ENCODE peak calls at places on chromosome 16, in nine cellular contexts. One of them, this sample, is unnamed.

GRCh38 chr16:71282943-71283342 is 6.3 kb downstream of the CMTR2 start:
- DNase-seq in heart right ventricle: no peak
- DNase-seq in lower lobe of right lung: no peak
- DNase-seq in endothelial cell of umbilical vein: peak
- DNase-seq in pancreas: no peak
- DNase-seq in fibroblast of lung: no peak
- DNase-seq in GM12864: no peak
- DNase-seq in aorta: no peak
- DNase-seq in OCI-LY7: no peak
- DNase-seq in this sample: no peak

GRCh38 chr16:46621902-46622676 is 910 bp upstream of the SHCBP1 start:
- DNase-seq in heart right ventricle: no peak
- DNase-seq in fibroblast of lung: no peak
- DNase-seq in GM12864: no peak
- DNase-seq in lower lobe of right lung: no peak
- DNase-seq in OCI-LY7: no peak
- DNase-seq in endothelial cell of umbilical vein: no peak
- DNase-seq in aorta: no peak
- DNase-seq in pancreas: no peak
- DNase-seq in this sample: no peak

GRCh38 chr16:84773312-84773711 is 46.5 kb upstream of the CRISPLD2 start:
- DNase-seq in OCI-LY7: no peak
- DNase-seq in fibroblast of lung: no peak
- DNase-seq in aorta: no peak
- DNase-seq in GM12864: no peak
- DNase-seq in heart right ventricle: no peak
- DNase-seq in lower lobe of right lung: no peak
- DNase-seq in pancreas: no peak
- DNase-seq in endothelial cell of umbilical vein: no peak
- DNase-seq in this sample: no peak

GRCh38 chr16:48617711-48618148 is 7.8 kb upstream of the N4BP1 start:
- DNase-seq in aorta: no peak
- DNase-seq in fibroblast of lung: peak
- DNase-seq in lower lobe of right lung: peak
- DNase-seq in OCI-LY7: no peak
- DNase-seq in pancreas: no peak
- DNase-seq in GM12864: no peak
- DNase-seq in heart right ventricle: peak
- DNase-seq in endothelial cell of umbilical vein: peak
- DNase-seq in this sample: no peak

GRCh38 chr16:89759742-89760366 is 38.5 kb downstream of the ZNF276 start:
- DNase-seq in fibroblast of lung: no peak
- DNase-seq in pancreas: no peak
- DNase-seq in GM12864: no peak
- DNase-seq in aorta: no peak
- DNase-seq in OCI-LY7: no peak
- DNase-seq in lower lobe of right lung: no peak
- DNase-seq in endothelial cell of umbilical vein: no peak
- DNase-seq in heart right ventricle: no peak
- DNase-seq in this sample: no peak

GRCh38 chr16:83926726-83927397 is 26.2 kb upstream of the OSGIN1 start:
- DNase-seq in heart right ventricle: peak
- DNase-seq in endothelial cell of umbilical vein: peak
- DNase-seq in GM12864: no peak
- DNase-seq in fibroblast of lung: peak
- DNase-seq in lower lobe of right lung: peak
- DNase-seq in pancreas: peak
- DNase-seq in OCI-LY7: peak
- DNase-seq in aorta: peak
- DNase-seq in this sample: peak

GRCh38 chr16:70548936-70549335 is 25.3 kb downstream of the SF3B3 start:
- DNase-seq in heart right ventricle: no peak
- DNase-seq in lower lobe of right lung: no peak
- DNase-seq in pancreas: no peak
- DNase-seq in GM12864: no peak
- DNase-seq in fibroblast of lung: no peak
- DNase-seq in OCI-LY7: no peak
- DNase-seq in aorta: no peak
- DNase-seq in endothelial cell of umbilical vein: no peak
- DNase-seq in this sample: no peak

GRCh38 chr16:50519001-50519400 is 29.2 kb upstream of the NKD1 start:
- DNase-seq in heart right ventricle: no peak
- DNase-seq in lower lobe of right lung: no peak
- DNase-seq in OCI-LY7: no peak
- DNase-seq in aorta: no peak
- DNase-seq in fibroblast of lung: no peak
- DNase-seq in endothelial cell of umbilical vein: no peak
- DNase-seq in pancreas: no peak
- DNase-seq in GM12864: no peak
- DNase-seq in this sample: no peak

GRCh38 chr16:87855852-87856715 is 13.2 kb downstream of the SLC7A5 start:
- DNase-seq in OCI-LY7: peak
- DNase-seq in lower lobe of right lung: peak
- DNase-seq in pancreas: peak
- DNase-seq in fibroblast of lung: peak
- DNase-seq in endothelial cell of umbilical vein: no peak
- DNase-seq in heart right ventricle: peak
- DNase-seq in aorta: no peak
- DNase-seq in GM12864: no peak
- DNase-seq in this sample: no peak

GRCh38 chr16:87931504-87931903 is 4.8 kb downstream of the CA5A start:
- DNase-seq in lower lobe of right lung: no peak
- DNase-seq in fibroblast of lung: peak
- DNase-seq in OCI-LY7: no peak
- DNase-seq in GM12864: no peak
- DNase-seq in aorta: no peak
- DNase-seq in pancreas: no peak
- DNase-seq in endothelial cell of umbilical vein: no peak
- DNase-seq in heart right ventricle: no peak
- DNase-seq in this sample: no peak

GRCh38 chr16:87822571-87822970 is 46.7 kb downstream of the SLC7A5 start:
- DNase-seq in OCI-LY7: no peak
- DNase-seq in fibroblast of lung: no peak
- DNase-seq in aorta: no peak
- DNase-seq in heart right ventricle: no peak
- DNase-seq in lower lobe of right lung: no peak
- DNase-seq in pancreas: no peak
- DNase-seq in GM12864: no peak
- DNase-seq in endothelial cell of umbilical vein: no peak
- DNase-seq in this sample: no peak

GRCh38 chr16:10009691-10010090 is 172.5 kb downstream of the GRIN2A start:
- DNase-seq in aorta: no peak
- DNase-seq in lower lobe of right lung: no peak
- DNase-seq in GM12864: no peak
- DNase-seq in endothelial cell of umbilical vein: no peak
- DNase-seq in fibroblast of lung: no peak
- DNase-seq in pancreas: no peak
- DNase-seq in heart right ventricle: no peak
- DNase-seq in OCI-LY7: no peak
- DNase-seq in this sample: no peak

GRCh38 chr16:12536412-12536746 is 267.3 kb downstream of the CPPED1 start:
- DNase-seq in aorta: no peak
- DNase-seq in endothelial cell of umbilical vein: no peak
- DNase-seq in fibroblast of lung: no peak
- DNase-seq in pancreas: no peak
- DNase-seq in OCI-LY7: no peak
- DNase-seq in lower lobe of right lung: no peak
- DNase-seq in GM12864: no peak
- DNase-seq in heart right ventricle: no peak
- DNase-seq in this sample: no peak

GRCh38 chr16:73071131-73071940 is 23.4 kb upstream of the ZFHX3 start:
- DNase-seq in endothelial cell of umbilical vein: peak
- DNase-seq in GM12864: no peak
- DNase-seq in aorta: peak
- DNase-seq in heart right ventricle: no peak
- DNase-seq in pancreas: peak
- DNase-seq in lower lobe of right lung: peak
- DNase-seq in OCI-LY7: no peak
- DNase-seq in fibroblast of lung: peak
- DNase-seq in this sample: no peak

GRCh38 chr16:70746040-70746707 is 54.8 kb downstream of the VAC14 start:
- DNase-seq in pancreas: peak
- DNase-seq in GM12864: no peak
- DNase-seq in OCI-LY7: no peak
- DNase-seq in heart right ventricle: peak
- DNase-seq in aorta: peak
- DNase-seq in endothelial cell of umbilical vein: peak
- DNase-seq in lower lobe of right lung: peak
- DNase-seq in fibroblast of lung: peak
- DNase-seq in this sample: no peak

GRCh38 chr16:82317411-82318168 is 147.6 kb upstream of the MPHOSPH6 start:
- DNase-seq in heart right ventricle: no peak
- DNase-seq in lower lobe of right lung: no peak
- DNase-seq in OCI-LY7: no peak
- DNase-seq in pancreas: no peak
- DNase-seq in GM12864: no peak
- DNase-seq in endothelial cell of umbilical vein: no peak
- DNase-seq in fibroblast of lung: peak
- DNase-seq in aorta: no peak
- DNase-seq in this sample: no peak

GRCh38 chr16:11032922-11033291 is 88.5 kb downstream of the CLEC16A start:
- DNase-seq in heart right ventricle: peak
- DNase-seq in aorta: no peak
- DNase-seq in endothelial cell of umbilical vein: no peak
- DNase-seq in OCI-LY7: no peak
- DNase-seq in lower lobe of right lung: no peak
- DNase-seq in pancreas: peak
- DNase-seq in GM12864: no peak
- DNase-seq in fibroblast of lung: peak
- DNase-seq in this sample: no peak

GRCh38 chr16:28495098-28495793 is 803 bp downstream of the APOBR start:
- DNase-seq in lower lobe of right lung: no peak
- DNase-seq in aorta: no peak
- DNase-seq in pancreas: no peak
- DNase-seq in fibroblast of lung: no peak
- DNase-seq in GM12864: no peak
- DNase-seq in heart right ventricle: no peak
- DNase-seq in endothelial cell of umbilical vein: no peak
- DNase-seq in OCI-LY7: no peak
- DNase-seq in this sample: no peak

GRCh38 chr16:67185003-67185865 is 1.5 kb upstream of the MATCAP1 start:
- DNase-seq in OCI-LY7: peak
- DNase-seq in endothelial cell of umbilical vein: peak
- DNase-seq in lower lobe of right lung: peak
- DNase-seq in pancreas: peak
- DNase-seq in aorta: peak
- DNase-seq in fibroblast of lung: peak
- DNase-seq in heart right ventricle: peak
- DNase-seq in GM12864: no peak
- DNase-seq in this sample: peak
- H3K4me3 ChIP-seq in OCI-LY7: no peak
- H3K4me3 ChIP-seq in endothelial cell of umbilical vein: no peak
- H3K4me3 ChIP-seq in lower lobe of right lung: peak
- H3K4me3 ChIP-seq in pancreas: peak
- H3K4me3 ChIP-seq in aorta: no peak
- H3K4me3 ChIP-seq in fibroblast of lung: no peak
- H3K4me3 ChIP-seq in heart right ventricle: peak
- H3K4me3 ChIP-seq in GM12864: no peak
- H3K4me3 ChIP-seq in this sample: no peak

GRCh38 chr16:57620316-57621231 is 7.9 kb upstream of the ADGRG1 start:
- DNase-seq in endothelial cell of umbilical vein: no peak
- DNase-seq in OCI-LY7: no peak
- DNase-seq in aorta: peak
- DNase-seq in GM12864: no peak
- DNase-seq in lower lobe of right lung: peak
- DNase-seq in fibroblast of lung: no peak
- DNase-seq in pancreas: peak
- DNase-seq in heart right ventricle: no peak
- DNase-seq in this sample: no peak
- H3K4me3 ChIP-seq in endothelial cell of umbilical vein: no peak
- H3K4me3 ChIP-seq in OCI-LY7: no peak
- H3K4me3 ChIP-seq in aorta: no peak
- H3K4me3 ChIP-seq in GM12864: no peak
- H3K4me3 ChIP-seq in lower lobe of right lung: peak
- H3K4me3 ChIP-seq in fibroblast of lung: no peak
- H3K4me3 ChIP-seq in pancreas: peak
- H3K4me3 ChIP-seq in heart right ventricle: no peak
- H3K4me3 ChIP-seq in this sample: no peak

GRCh38 chr16:1936945-1937479 is 6.0 kb downstream of the MSRB1 start:
- DNase-seq in endothelial cell of umbilical vein: no peak
- DNase-seq in GM12864: no peak
- DNase-seq in fibroblast of lung: no peak
- DNase-seq in pancreas: no peak
- DNase-seq in heart right ventricle: no peak
- DNase-seq in lower lobe of right lung: no peak
- DNase-seq in OCI-LY7: no peak
- DNase-seq in aorta: peak
- DNase-seq in this sample: no peak

GRCh38 chr16:1938910-1939309 is 4.1 kb downstream of the MSRB1 start:
- DNase-seq in lower lobe of right lung: no peak
- DNase-seq in fibroblast of lung: no peak
- DNase-seq in OCI-LY7: no peak
- DNase-seq in heart right ventricle: no peak
- DNase-seq in aorta: peak
- DNase-seq in pancreas: no peak
- DNase-seq in endothelial cell of umbilical vein: no peak
- DNase-seq in GM12864: no peak
- DNase-seq in this sample: no peak

GRCh38 chr16:1940273-1941161 is 2.5 kb downstream of the MSRB1 start:
- DNase-seq in heart right ventricle: no peak
- DNase-seq in aorta: peak
- DNase-seq in GM12864: no peak
- DNase-seq in fibroblast of lung: no peak
- DNase-seq in endothelial cell of umbilical vein: no peak
- DNase-seq in lower lobe of right lung: no peak
- DNase-seq in OCI-LY7: no peak
- DNase-seq in pancreas: peak
- DNase-seq in this sample: no peak

GRCh38 chr16:1941162-1941923 is 1.7 kb downstream of the MSRB1 start:
- DNase-seq in pancreas: peak
- DNase-seq in aorta: peak
- DNase-seq in lower lobe of right lung: no peak
- DNase-seq in endothelial cell of umbilical vein: no peak
- DNase-seq in OCI-LY7: peak
- DNase-seq in heart right ventricle: no peak
- DNase-seq in fibroblast of lung: peak
- DNase-seq in GM12864: no peak
- DNase-seq in this sample: no peak

DNA sequence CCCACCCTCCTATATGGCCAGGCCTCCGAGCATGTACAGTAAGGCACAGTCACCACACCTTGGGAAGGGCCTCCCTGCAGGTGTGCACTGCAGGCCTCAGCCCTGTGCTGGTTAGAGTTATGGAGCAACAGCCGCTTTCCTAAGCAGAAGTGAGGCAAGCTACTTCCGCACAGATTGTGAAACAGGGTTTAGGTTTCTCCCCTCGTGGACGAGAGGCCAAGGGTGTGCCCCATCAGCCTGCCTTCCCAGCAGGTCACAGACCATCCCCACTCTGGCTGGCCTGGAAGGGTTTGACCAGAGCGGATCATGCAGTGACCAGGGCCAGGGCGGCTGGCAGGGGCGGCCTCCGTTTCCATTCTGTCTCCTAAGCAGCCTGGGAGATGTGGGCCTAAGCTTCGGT is 4.7 kb downstream of the MSRB1 start:
- DNase-seq in heart right ventricle: no peak
- DNase-seq in aorta: peak
- DNase-seq in lower lobe of right lung: peak
- DNase-seq in endothelial cell of umbilical vein: no peak
- DNase-seq in pancreas: no peak
- DNase-seq in GM12864: no peak
- DNase-seq in OCI-LY7: no peak
- DNase-seq in fibroblast of lung: no peak
- DNase-seq in this sample: no peak
- H3K4me3 ChIP-seq in heart right ventricle: no peak
- H3K4me3 ChIP-seq in aorta: no peak
- H3K4me3 ChIP-seq in lower lobe of right lung: no peak
- H3K4me3 ChIP-seq in endothelial cell of umbilical vein: no peak
- H3K4me3 ChIP-seq in pancreas: no peak
- H3K4me3 ChIP-seq in GM12864: no peak
- H3K4me3 ChIP-seq in OCI-LY7: no peak
- H3K4me3 ChIP-seq in fibroblast of lung: no peak
- H3K4me3 ChIP-seq in this sample: no peak

GRCh38 chr16:4612474-4612931 is 2.2 kb downstream of the UBALD1 start:
- DNase-seq in GM12864: no peak
- DNase-seq in lower lobe of right lung: no peak
- DNase-seq in endothelial cell of umbilical vein: no peak
- DNase-seq in heart right ventricle: no peak
- DNase-seq in fibroblast of lung: no peak
- DNase-seq in OCI-LY7: peak
- DNase-seq in aorta: peak
- DNase-seq in pancreas: no peak
- DNase-seq in this sample: peak
- H3K4me3 ChIP-seq in GM12864: no peak
- H3K4me3 ChIP-seq in lower lobe of right lung: no peak
- H3K4me3 ChIP-seq in endothelial cell of umbilical vein: no peak
- H3K4me3 ChIP-seq in heart right ventricle: no peak
- H3K4me3 ChIP-seq in fibroblast of lung: no peak
- H3K4me3 ChIP-seq in OCI-LY7: no peak
- H3K4me3 ChIP-seq in aorta: no peak
- H3K4me3 ChIP-seq in pancreas: no peak
- H3K4me3 ChIP-seq in this sample: no peak

This sample was measured in Jurkat, Clone E6-1.